ENCODE peak calls at places on chromosomes 12 and 14, in six cellular contexts. One of them, this sample, is unnamed.

GRCh38 chr14:64878775-64879634 is 702 bp downstream of the SPTB start:
- DNase-seq in trophoblast cell: no peak
- DNase-seq in endothelial cell of umbilical vein: no peak
- DNase-seq in aorta: peak; percentile 46
- DNase-seq in left ventricle myocardium inferior: no peak
- DNase-seq in gastrocnemius medialis: no peak
- DNase-seq in this sample: peak; percentile 13

GRCh38 chr12:69524331-69524630 is 54.1 kb downstream of the FRS2 start:
- DNase-seq in trophoblast cell: no peak
- DNase-seq in gastrocnemius medialis: no peak
- DNase-seq in left ventricle myocardium inferior: no peak
- DNase-seq in endothelial cell of umbilical vein: no peak
- DNase-seq in aorta: no peak
- DNase-seq in this sample: no peak

GRCh38 chr14:87049886-87050820 is 942.8 kb downstream of the GALC start:
- DNase-seq in endothelial cell of umbilical vein: no peak
- DNase-seq in aorta: no peak
- DNase-seq in trophoblast cell: peak; percentile 52
- DNase-seq in gastrocnemius medialis: no peak
- DNase-seq in left ventricle myocardium inferior: no peak
- DNase-seq in this sample: no peak

GRCh38 chr12:107570721-107571120 is 114.9 kb upstream of the PWP1 start:
- DNase-seq in left ventricle myocardium inferior: no peak
- DNase-seq in aorta: no peak
- DNase-seq in endothelial cell of umbilical vein: peak; percentile 66
- DNase-seq in trophoblast cell: no peak
- DNase-seq in gastrocnemius medialis: no peak
- DNase-seq in this sample: no peak

GRCh38 chr12:54000774-54001114 is 783 bp downstream of the HOXC9 start:
- DNase-seq in gastrocnemius medialis: no peak
- DNase-seq in left ventricle myocardium inferior: no peak
- DNase-seq in aorta: no peak
- DNase-seq in endothelial cell of umbilical vein: no peak
- DNase-seq in trophoblast cell: no peak
- DNase-seq in this sample: no peak

GRCh38 chr14:31229638-31230229 is 22.1 kb upstream of the HECTD1 start:
- DNase-seq in left ventricle myocardium inferior: peak; percentile 41
- DNase-seq in endothelial cell of umbilical vein: no peak
- DNase-seq in gastrocnemius medialis: peak; percentile 86
- DNase-seq in trophoblast cell: peak; percentile 90
- DNase-seq in aorta: peak; percentile 53
- DNase-seq in this sample: peak; percentile 46

GRCh38 chr12:52703424-52703823 is at the start of gene KRT77:
- DNase-seq in aorta: no peak
- DNase-seq in endothelial cell of umbilical vein: no peak
- DNase-seq in gastrocnemius medialis: no peak
- DNase-seq in left ventricle myocardium inferior: no peak
- DNase-seq in trophoblast cell: no peak
- DNase-seq in this sample: no peak

GRCh38 chr12:25840678-25841077 is 117.8 kb upstream of the RASSF8 start:
- DNase-seq in gastrocnemius medialis: no peak
- DNase-seq in trophoblast cell: no peak
- DNase-seq in left ventricle myocardium inferior: no peak
- DNase-seq in endothelial cell of umbilical vein: peak; percentile 81
- DNase-seq in aorta: peak; percentile 57
- DNase-seq in this sample: no peak

GRCh38 chr12:56622535-56622934 is 7.6 kb downstream of the BAZ2A start:
- DNase-seq in gastrocnemius medialis: no peak
- DNase-seq in trophoblast cell: no peak
- DNase-seq in aorta: no peak
- DNase-seq in left ventricle myocardium inferior: no peak
- DNase-seq in endothelial cell of umbilical vein: no peak
- DNase-seq in this sample: no peak

GRCh38 chr12:63103489-63104131 is 47.4 kb downstream of the AVPR1A start:
- DNase-seq in left ventricle myocardium inferior: no peak
- DNase-seq in aorta: no peak
- DNase-seq in trophoblast cell: peak; percentile 4
- DNase-seq in gastrocnemius medialis: no peak
- DNase-seq in endothelial cell of umbilical vein: peak; percentile 36
- DNase-seq in this sample: no peak

GRCh38 chr12:79691299-79692248 is 810 bp upstream of the PAWR start:
- DNase-seq in endothelial cell of umbilical vein: peak; percentile 83
- DNase-seq in aorta: no peak
- DNase-seq in gastrocnemius medialis: no peak
- DNase-seq in left ventricle myocardium inferior: no peak
- DNase-seq in trophoblast cell: no peak
- DNase-seq in this sample: peak; percentile 17

GRCh38 chr14:25111061-25111601 is 61.2 kb upstream of the STXBP6 start:
- DNase-seq in endothelial cell of umbilical vein: no peak
- DNase-seq in gastrocnemius medialis: no peak
- DNase-seq in left ventricle myocardium inferior: no peak
- DNase-seq in aorta: no peak
- DNase-seq in trophoblast cell: peak; percentile 4
- DNase-seq in this sample: peak; percentile 66
- H3K4me3 ChIP-seq in endothelial cell of umbilical vein: no peak overlapping the region
- H3K4me3 ChIP-seq in gastrocnemius medialis: no peak overlapping the region
- H3K4me3 ChIP-seq in left ventricle myocardium inferior: peak overlapping the region; percentile 58
- H3K4me3 ChIP-seq in aorta: no peak overlapping the region
- H3K4me3 ChIP-seq in trophoblast cell: no peak overlapping the region
- H3K4me3 ChIP-seq in this sample: peak overlapping the region; percentile 41

DNA sequence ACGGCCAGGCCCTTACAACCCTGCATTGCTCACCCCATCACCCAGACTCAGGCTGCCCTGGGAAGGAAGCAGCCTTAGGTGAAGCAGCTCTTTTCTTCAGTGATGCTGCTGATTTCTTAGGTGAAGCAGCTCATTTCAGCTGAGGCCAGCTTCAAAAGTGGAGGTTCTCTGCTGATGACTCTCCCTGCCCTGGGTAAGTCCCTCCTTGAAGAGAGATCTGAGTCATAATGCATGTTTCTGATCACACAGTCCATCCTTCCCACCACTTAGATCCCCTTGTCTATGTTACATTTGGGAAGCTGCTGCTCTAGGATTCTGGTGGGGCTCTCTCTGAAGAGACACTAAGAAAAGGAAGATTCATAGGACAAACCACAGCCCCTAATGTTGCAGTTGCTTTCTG is 17.2 kb upstream of the ZNF140 start:
- DNase-seq in aorta: no peak
- DNase-seq in left ventricle myocardium inferior: no peak
- DNase-seq in trophoblast cell: no peak
- DNase-seq in endothelial cell of umbilical vein: no peak
- DNase-seq in gastrocnemius medialis: no peak
- DNase-seq in this sample: no peak
- H3K36me3 ChIP-seq in aorta: no peaks in the 10 kb centered on the region
- H3K36me3 ChIP-seq in left ventricle myocardium inferior: peaks cover 81% of the 10 kb centered on the region
- H3K36me3 ChIP-seq in trophoblast cell: peaks cover 3% of the 10 kb centered on the region
- H3K36me3 ChIP-seq in endothelial cell of umbilical vein: no peaks in the 10 kb centered on the region
- H3K36me3 ChIP-seq in gastrocnemius medialis: peaks cover 49% of the 10 kb centered on the region
- H3K36me3 ChIP-seq in this sample: peaks cover 3% of the 10 kb centered on the region

DNA sequence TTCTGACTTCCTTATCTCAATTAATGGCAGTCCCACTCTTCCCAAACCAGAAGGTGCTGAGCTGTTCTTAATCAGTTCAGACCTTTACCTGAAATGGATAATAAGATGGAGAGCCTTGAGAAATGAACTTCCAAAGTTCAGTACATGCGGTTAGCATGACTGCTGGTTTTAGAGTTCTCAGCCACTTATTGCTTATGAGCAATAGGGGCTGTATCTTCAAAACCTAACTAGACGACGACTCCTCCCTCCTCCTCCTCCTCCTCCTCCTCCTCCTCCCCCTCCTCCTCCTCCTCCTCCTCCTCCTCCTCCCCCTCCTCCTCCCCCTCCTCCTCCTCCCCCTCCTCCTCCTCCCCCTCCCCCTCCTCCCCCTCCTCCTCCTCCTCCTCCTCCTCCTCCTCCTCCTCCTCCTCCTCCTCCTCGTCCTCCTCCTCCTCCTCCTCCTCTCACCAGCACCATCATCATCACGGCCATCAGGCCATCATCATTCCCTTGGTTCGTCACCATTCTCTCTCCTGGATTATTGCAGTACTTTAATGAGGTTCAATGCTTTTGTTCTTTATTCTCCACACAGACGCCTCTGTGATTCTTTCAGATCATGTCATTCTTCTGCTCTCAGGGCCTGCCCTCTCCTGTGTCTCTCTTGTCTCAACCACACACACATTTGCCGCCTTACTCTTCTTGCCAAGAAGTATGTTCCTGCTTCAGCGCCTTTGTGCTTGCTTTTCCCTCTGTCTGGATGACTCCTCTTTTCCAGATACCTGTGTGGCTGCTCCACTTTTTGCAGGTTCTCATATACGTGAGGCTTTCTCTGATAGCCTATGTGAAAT is 2.7 kb downstream of the PCNX1 start:
- DNase-seq in gastrocnemius medialis: no peak
- DNase-seq in trophoblast cell: no peak
- DNase-seq in left ventricle myocardium inferior: no peak
- DNase-seq in endothelial cell of umbilical vein: peak; percentile 13
- DNase-seq in aorta: no peak
- DNase-seq in this sample: no peak
- H3K27ac ChIP-seq in gastrocnemius medialis: no peak overlapping the region
- H3K27ac ChIP-seq in trophoblast cell: no peak overlapping the region
- H3K27ac ChIP-seq in left ventricle myocardium inferior: peak overlapping the region; percentile 97
- H3K27ac ChIP-seq in endothelial cell of umbilical vein: no peak overlapping the region
- H3K27ac ChIP-seq in aorta: no peak overlapping the region
- H3K27ac ChIP-seq in this sample: no peak overlapping the region

GRCh38 chr14:95133282-95133681 is 24.0 kb downstream of the DICER1 start:
- DNase-seq in endothelial cell of umbilical vein: peak; percentile 17
- DNase-seq in aorta: no peak
- DNase-seq in trophoblast cell: no peak
- DNase-seq in gastrocnemius medialis: no peak
- DNase-seq in left ventricle myocardium inferior: no peak
- DNase-seq in this sample: no peak

GRCh38 chr14:95136631-95137030 is 20.7 kb downstream of the DICER1 start:
- DNase-seq in trophoblast cell: no peak
- DNase-seq in left ventricle myocardium inferior: no peak
- DNase-seq in gastrocnemius medialis: no peak
- DNase-seq in aorta: no peak
- DNase-seq in endothelial cell of umbilical vein: no peak
- DNase-seq in this sample: no peak

GRCh38 chr14:95134304-95134933 is 22.9 kb downstream of the DICER1 start:
- DNase-seq in trophoblast cell: peak; percentile 4
- DNase-seq in endothelial cell of umbilical vein: peak; percentile 9
- DNase-seq in left ventricle myocardium inferior: no peak
- DNase-seq in gastrocnemius medialis: no peak
- DNase-seq in aorta: no peak
- DNase-seq in this sample: no peak

GRCh38 chr14:95130545-95130944 is 26.8 kb downstream of the DICER1 start:
- DNase-seq in aorta: no peak
- DNase-seq in trophoblast cell: no peak
- DNase-seq in endothelial cell of umbilical vein: no peak
- DNase-seq in gastrocnemius medialis: no peak
- DNase-seq in left ventricle myocardium inferior: no peak
- DNase-seq in this sample: no peak

GRCh38 chr14:95132732-95133131 is 24.6 kb downstream of the DICER1 start:
- DNase-seq in gastrocnemius medialis: no peak
- DNase-seq in trophoblast cell: no peak
- DNase-seq in aorta: no peak
- DNase-seq in left ventricle myocardium inferior: no peak
- DNase-seq in endothelial cell of umbilical vein: no peak
- DNase-seq in this sample: no peak
- H3K4me3 ChIP-seq in gastrocnemius medialis: no peak overlapping the region
- H3K4me3 ChIP-seq in trophoblast cell: no peak overlapping the region
- H3K4me3 ChIP-seq in aorta: no peak overlapping the region
- H3K4me3 ChIP-seq in left ventricle myocardium inferior: no peak overlapping the region
- H3K4me3 ChIP-seq in endothelial cell of umbilical vein: no peak overlapping the region
- H3K4me3 ChIP-seq in this sample: no peak overlapping the region

DNA sequence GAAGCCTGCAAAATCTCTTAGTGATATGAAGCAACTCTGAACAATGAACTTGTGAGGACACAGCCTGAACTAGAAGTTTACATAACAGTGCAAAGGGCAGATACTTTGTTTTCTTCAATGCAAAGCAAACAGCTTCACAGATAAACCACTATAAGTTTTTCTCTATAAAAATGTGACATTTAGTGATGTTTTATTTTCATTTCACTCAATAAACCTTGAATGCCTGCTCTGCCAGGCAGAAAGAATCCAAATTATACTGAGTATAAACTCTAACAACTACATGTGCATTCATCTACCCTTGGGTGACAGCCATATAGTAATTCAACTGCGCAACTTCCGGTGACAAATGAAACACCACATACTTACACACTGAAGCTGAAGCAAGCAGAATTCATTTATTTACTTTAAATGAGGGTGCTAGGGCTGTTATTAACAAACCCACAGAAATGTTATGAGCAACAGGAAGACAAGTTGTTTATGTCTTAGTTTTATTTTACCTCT is 10.3 kb downstream of the DCP1B start:
- DNase-seq in left ventricle myocardium inferior: no peak
- DNase-seq in trophoblast cell: no peak
- DNase-seq in gastrocnemius medialis: no peak
- DNase-seq in endothelial cell of umbilical vein: no peak
- DNase-seq in aorta: no peak
- DNase-seq in this sample: no peak
- H3K36me3 ChIP-seq in left ventricle myocardium inferior: peaks cover 57% of the 10 kb centered on the region
- H3K36me3 ChIP-seq in trophoblast cell: peaks cover 6% of the 10 kb centered on the region
- H3K36me3 ChIP-seq in gastrocnemius medialis: peaks cover 23% of the 10 kb centered on the region
- H3K36me3 ChIP-seq in endothelial cell of umbilical vein: peaks cover 7% of the 10 kb centered on the region
- H3K36me3 ChIP-seq in aorta: no peaks in the 10 kb centered on the region
- H3K36me3 ChIP-seq in this sample: peaks cover 68% of the 10 kb centered on the region

GRCh38 chr14:63854330-63854729 is 1.5 kb downstream of the SYNE2 start:
- DNase-seq in endothelial cell of umbilical vein: no peak
- DNase-seq in left ventricle myocardium inferior: no peak
- DNase-seq in aorta: no peak
- DNase-seq in gastrocnemius medialis: no peak
- DNase-seq in trophoblast cell: no peak
- DNase-seq in this sample: no peak
- H3K27ac ChIP-seq in endothelial cell of umbilical vein: no peak overlapping the region
- H3K27ac ChIP-seq in left ventricle myocardium inferior: peak overlapping the region; percentile 96
- H3K27ac ChIP-seq in aorta: no peak overlapping the region
- H3K27ac ChIP-seq in gastrocnemius medialis: peak overlapping the region; percentile 93
- H3K27ac ChIP-seq in trophoblast cell: no peak overlapping the region
- H3K27ac ChIP-seq in this sample: peak overlapping the region; percentile 92

DNA sequence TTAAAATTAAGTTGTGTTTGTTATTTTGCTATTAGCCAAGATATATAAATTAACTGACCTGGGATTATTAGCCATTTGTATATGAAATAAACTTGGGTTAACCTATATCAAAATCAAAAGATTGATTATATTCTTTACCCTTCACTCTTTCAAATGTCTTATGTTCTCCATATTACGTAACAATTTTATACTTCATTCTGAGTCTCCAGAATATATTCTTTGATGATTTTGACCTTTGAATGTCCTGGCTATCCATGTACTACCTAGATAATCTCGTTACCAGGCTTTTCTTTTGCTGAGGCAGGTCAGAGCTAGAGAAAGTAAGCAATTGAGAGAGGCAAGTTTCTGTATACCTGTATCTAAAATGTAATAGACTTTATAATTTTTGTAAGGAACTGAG is 3.6 kb downstream of the PPM1A start:
- DNase-seq in gastrocnemius medialis: no peak
- DNase-seq in aorta: no peak
- DNase-seq in endothelial cell of umbilical vein: no peak
- DNase-seq in trophoblast cell: no peak
- DNase-seq in left ventricle myocardium inferior: no peak
- DNase-seq in this sample: no peak
- H3K4me3 ChIP-seq in gastrocnemius medialis: peak overlapping the region; percentile 86
- H3K4me3 ChIP-seq in aorta: no peak overlapping the region
- H3K4me3 ChIP-seq in endothelial cell of umbilical vein: no peak overlapping the region
- H3K4me3 ChIP-seq in trophoblast cell: no peak overlapping the region
- H3K4me3 ChIP-seq in left ventricle myocardium inferior: no peak overlapping the region
- H3K4me3 ChIP-seq in this sample: peak overlapping the region; percentile 0

This sample was measured in heart right ventricle.